ENCODE peak calls at places on chromosomes 16 and 17, in eight cellular contexts. X is heart left ventricle; U is AG08395; I is activated CD4-positive, alpha-beta T cell treated with anti-CD3 and anti-CD28 coated beads, Interleukin-2, amount 50 U/mL, for 1 hour; S is hepatic stellate cell; E is naive thymus-derived CD4-positive, alpha-beta T cell; B is thyroid gland; M is NCI-H1092. K is an unnamed sample.

GRCh38 chr17:81903415-81903831 is 1.4 kb downstream of the NPB start:
- DNase-seq in B (no peak), X (no peak), S (no peak), I (no peak), U (no peak), M (no peak), E (no peak), K (no peak)

GRCh38 chr17:66667491-66668030 is 167.4 kb upstream of the CACNG5 start:
- DNase-seq in M (no peak), E (peak; percentile 69), U (no peak), X (no peak), I (peak; percentile 40), B (no peak), S (no peak), K (peak; percentile 79)

GRCh38 chr17:56222255-56222654 is 69.0 kb downstream of the ANKFN1 start:
- DNase-seq in S (no peak), E (no peak), U (no peak), B (no peak), I (no peak), M (no peak), X (no peak), K (no peak)

GRCh38 chr16:26826500-26826899 is 240.2 kb upstream of the C16orf82 start:
- DNase-seq in M (no peak), E (no peak), I (no peak), B (no peak), U (no peak), S (no peak), X (no peak), K (no peak)

GRCh38 chr16:57297856-57298255 is 13.4 kb upstream of the PLLP start:
- DNase-seq in S (no peak), U (no peak), X (no peak), I (peak; percentile 46), M (no peak), E (peak; percentile 64), B (no peak), K (peak; percentile 80)

GRCh38 chr17:74646231-74646630 is 22.7 kb upstream of the CD300E start:
- DNase-seq in U (peak; percentile 12), S (no peak), I (no peak), B (no peak), X (no peak), M (no peak), E (no peak), K (no peak)

GRCh38 chr16:2005646-2006045 is 4.0 kb downstream of the ZNF598 start:
- DNase-seq in U (no peak), S (no peak), I (no peak), M (peak; percentile 37), E (no peak), B (peak; percentile 28), X (no peak), K (no peak)

GRCh38 chr17:80718428-80718827 is 173.8 kb downstream of the RPTOR start:
- DNase-seq in M (no peak), E (no peak), X (no peak), S (no peak), U (no peak), I (no peak), B (no peak), K (no peak)

K was measured in central memory CD4-positive, alpha-beta T cell.